ENCODE peak calls at places on chromosome 14, in four cellular contexts. P is OCI-LY7, D is SK-N-SH, N is hepatocyte. G is an unnamed sample.

GRCh38 chr14:93002851-93003298 is 79.9 kb downstream of the CHGA start:
- DNase-seq in P (no peak), N (no peak), D (no peak), G (no peak)

GRCh38 chr14:104395941-104396681 is 183.5 kb upstream of the C14orf180 start:
- DNase-seq in P (peak), D (no peak), N (no peak), G (no peak)

GRCh38 chr14:92687681-92688433 is 60.6 kb downstream of the LGMN start:
- DNase-seq in D (peak), P (no peak), N (peak), G (peak)

GRCh38 chr14:83905157-83905556 is 1624.8 kb upstream of the FLRT2 start:
- DNase-seq in N (no peak), P (no peak), D (no peak), G (no peak)

GRCh38 chr14:90060965-90061848 is 587 bp upstream of the KCNK13 start:
- DNase-seq in D (peak), N (no peak), P (no peak), G (peak)

GRCh38 chr14:82270286-82270685 is 736.6 kb upstream of the SEL1L start:
- DNase-seq in D (no peak), N (no peak), P (no peak), G (no peak)

GRCh38 chr14:76876076-76876475 is 49.9 kb downstream of the LRRC74A start:
- DNase-seq in D (peak), N (peak), P (peak), G (peak)

GRCh38 chr14:104865631-104866441 is 768 bp downstream of the CEP170B start:
- DNase-seq in P (no peak), D (peak), N (peak), G (peak)

GRCh38 chr14:42624980-42625761 is 1018.5 kb downstream of the LRFN5 start:
- DNase-seq in D (no peak), N (no peak), P (no peak), G (no peak)

GRCh38 chr14:93128785-93129459 is 13.2 kb upstream of the ITPK1 start:
- DNase-seq in N (no peak), P (no peak), D (no peak), G (no peak)

GRCh38 chr14:21072102-21072501 is 2.0 kb downstream of the ARHGEF40 start:
- DNase-seq in N (peak), D (peak), P (no peak), G (no peak)

GRCh38 chr14:53551862-53552261 is 398.7 kb upstream of the DDHD1 start:
- DNase-seq in P (no peak), D (no peak), N (no peak), G (no peak)

GRCh38 chr14:57182760-57183503 is 85.8 kb downstream of the EXOC5 start:
- DNase-seq in N (peak), D (peak), P (peak), G (peak)

GRCh38 chr14:98816718-98817117 is 455.3 kb downstream of the BCL11B start:
- DNase-seq in P (no peak), N (no peak), D (no peak), G (no peak)

GRCh38 chr14:104356738-104357688 is 218.6 kb downstream of the KIF26A start:
- DNase-seq in P (no peak), N (no peak), D (peak), G (no peak)

GRCh38 chr14:94173885-94174621 is at the start of gene PPP4R4:
- DNase-seq in D (peak), P (peak), N (peak), G (peak)

GRCh38 chr14:104559043-104559768 is 20.4 kb upstream of the C14orf180 start:
- DNase-seq in P (no peak), N (no peak), D (no peak), G (no peak)

GRCh38 chr14:74503256-74503972 is 9.8 kb downstream of the ISCA2 start:
- DNase-seq in D (no peak), P (no peak), N (no peak), G (no peak)

GRCh38 chr14:100372357-100373048 is 49.4 kb downstream of the SLC25A47 start:
- DNase-seq in D (no peak), P (no peak), N (no peak), G (peak)

GRCh38 chr14:96895658-96896271 is 98.6 kb downstream of the VRK1 start:
- DNase-seq in N (no peak), D (no peak), P (no peak), G (no peak)

GRCh38 chr14:24381363-24382102 is 13.5 kb downstream of the NFATC4 start:
- DNase-seq in D (no peak), N (no peak), P (no peak), G (no peak)

GRCh38 chr14:95318399-95318834 is 1.3 kb downstream of the CLMN start:
- DNase-seq in N (peak), P (peak), D (no peak), G (no peak)

GRCh38 chr14:98138666-98139065 is 1133.3 kb downstream of the BCL11B start:
- DNase-seq in D (peak), P (peak), N (peak), G (peak)

GRCh38 chr14:77903233-77903632 is 103.3 kb downstream of the ADCK1 start:
- DNase-seq in P (no peak), N (no peak), D (no peak), G (no peak)

GRCh38 chr14:30330452-30330851 is 228.5 kb upstream of the G2E3 start:
- DNase-seq in N (no peak), P (peak), D (peak), G (no peak)

GRCh38 chr14:101964297-101965144 is at the start of gene DYNC1H1:
- DNase-seq in D (peak), P (peak), N (peak), G (peak)

GRCh38 chr14:81427348-81428058 is 27.4 kb upstream of the STON2 start:
- DNase-seq in N (no peak), D (peak), P (no peak), G (peak)

GRCh38 chr14:105532735-105533141 is 6.4 kb downstream of the TMEM121 start:
- DNase-seq in D (peak), P (peak), N (peak), G (peak)

GRCh38 chr14:62546862-62547474 is 498.3 kb downstream of the KCNH5 start:
- DNase-seq in D (no peak), P (no peak), N (no peak), G (no peak)

GRCh38 chr14:103518416-103519042 is 4.1 kb downstream of the CKB start:
- DNase-seq in D (peak), N (peak), P (peak), G (peak)

GRCh38 chr14:99548285-99548684 is 55.7 kb downstream of the CCDC85C start:
- DNase-seq in N (no peak), D (no peak), P (no peak), G (no peak)

GRCh38 chr14:64948612-64949210 is 6.2 kb upstream of the GPX2 start:
- DNase-seq in D (no peak), N (no peak), P (no peak), G (no peak)

GRCh38 chr14:64947710-64948611 is 5.4 kb upstream of the GPX2 start:
- DNase-seq in D (no peak), N (peak), P (no peak), G (no peak)

GRCh38 chr14:64944861-64945260 is 2.3 kb upstream of the GPX2 start:
- DNase-seq in P (no peak), N (no peak), D (no peak), G (no peak)

GRCh38 chr14:64945431-64945830 is 2.9 kb upstream of the GPX2 start:
- DNase-seq in P (no peak), D (no peak), N (no peak), G (no peak)

DNA sequence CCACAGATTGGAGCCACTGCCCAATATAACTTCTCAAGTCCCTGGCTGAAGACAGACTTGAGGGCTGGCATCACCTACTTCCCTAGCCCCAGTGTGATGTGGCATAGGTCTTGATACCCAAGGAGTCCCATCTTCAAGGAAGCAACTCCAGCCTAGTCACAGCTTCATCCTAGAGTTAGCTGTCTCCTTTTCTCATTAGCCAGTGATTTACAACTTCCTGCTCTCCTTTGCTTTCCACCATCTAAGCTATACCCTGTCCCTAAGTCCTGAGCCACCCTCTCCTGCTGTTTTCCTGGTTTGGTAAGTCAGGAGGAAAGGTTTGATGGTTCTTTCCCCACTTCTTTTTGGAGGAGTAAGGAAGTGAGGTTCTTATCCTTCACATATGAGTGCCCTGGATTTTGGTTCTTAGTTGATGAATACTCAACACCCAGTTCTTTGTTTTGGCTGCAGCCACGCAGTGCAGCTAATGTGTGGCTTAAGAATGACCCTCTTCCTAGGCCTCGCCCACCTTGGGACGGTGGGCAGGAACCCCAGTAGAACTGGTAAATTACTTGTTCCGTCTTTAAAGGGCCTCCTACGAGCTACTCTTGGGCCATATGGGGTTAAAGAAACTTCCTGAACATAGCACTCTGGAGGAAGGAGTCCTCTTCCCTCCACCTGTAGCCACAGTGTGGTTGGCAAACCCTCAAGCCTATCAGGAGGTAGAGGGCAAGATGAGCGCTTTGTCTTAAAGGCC is 3.9 kb upstream of the GPX2 start:
- DNase-seq in D (no peak), P (no peak), N (no peak), G (no peak)
- H3K4me2 ChIP-seq in D (no peak), P (no peak), N (no peak), G (no peak)

DNA sequence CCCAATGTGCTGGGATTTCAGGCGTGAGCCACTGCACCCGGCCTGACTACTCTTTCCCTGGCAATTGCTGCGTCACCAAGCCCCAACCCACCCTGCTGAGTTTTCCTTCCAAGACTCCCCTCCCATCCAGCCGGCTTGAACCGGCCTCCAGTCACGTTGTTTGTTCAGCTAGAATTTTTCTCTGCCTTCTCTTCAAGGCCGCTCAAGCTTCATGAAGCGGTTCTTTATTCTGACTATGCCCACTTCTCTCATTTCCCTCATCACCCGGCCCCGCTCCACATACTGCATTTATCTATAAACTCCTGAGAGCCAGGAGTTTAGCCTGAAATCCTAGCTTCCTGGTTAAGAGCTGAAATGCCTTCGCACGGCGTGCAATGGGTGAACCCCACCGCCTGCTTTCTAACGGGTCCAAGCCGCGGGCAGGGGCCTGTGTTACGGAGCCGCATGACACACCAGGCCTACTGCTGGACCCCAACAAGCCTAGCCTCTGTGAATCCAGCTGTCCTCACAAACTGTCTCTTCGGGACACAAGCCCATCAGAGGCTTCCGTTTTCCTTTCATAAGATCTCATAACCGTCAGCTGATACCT is 999 bp upstream of the DCAF4 start:
- DNase-seq in N (no peak), P (no peak), D (no peak), G (no peak)
- H3K27ac ChIP-seq in N (peak), P (no peak), D (no peak), G (no peak)

GRCh38 chr14:68790656-68791077 is 2.2 kb downstream of the ZFP36L1 start:
- DNase-seq in N (no peak), P (peak), D (no peak), G (no peak)
- TF ChIP-seq EZH2phosphoT487 in N (no peak), P (no peak), D (no peak), G (no peak)

GRCh38 chr14:33457617-33458016 is 493.3 kb downstream of the EGLN3 start:
- DNase-seq in P (no peak), D (no peak), N (no peak), G (no peak)
- H3K4me2 ChIP-seq in P (no peak), D (no peak), N (no peak), G (no peak)

GRCh38 chr14:50039734-50040400 is 76.5 kb downstream of the VCPKMT start:
- DNase-seq in N (peak), D (no peak), P (no peak), G (no peak)
- H3K27ac ChIP-seq in N (peak), D (peak), P (no peak), G (no peak)

DNA sequence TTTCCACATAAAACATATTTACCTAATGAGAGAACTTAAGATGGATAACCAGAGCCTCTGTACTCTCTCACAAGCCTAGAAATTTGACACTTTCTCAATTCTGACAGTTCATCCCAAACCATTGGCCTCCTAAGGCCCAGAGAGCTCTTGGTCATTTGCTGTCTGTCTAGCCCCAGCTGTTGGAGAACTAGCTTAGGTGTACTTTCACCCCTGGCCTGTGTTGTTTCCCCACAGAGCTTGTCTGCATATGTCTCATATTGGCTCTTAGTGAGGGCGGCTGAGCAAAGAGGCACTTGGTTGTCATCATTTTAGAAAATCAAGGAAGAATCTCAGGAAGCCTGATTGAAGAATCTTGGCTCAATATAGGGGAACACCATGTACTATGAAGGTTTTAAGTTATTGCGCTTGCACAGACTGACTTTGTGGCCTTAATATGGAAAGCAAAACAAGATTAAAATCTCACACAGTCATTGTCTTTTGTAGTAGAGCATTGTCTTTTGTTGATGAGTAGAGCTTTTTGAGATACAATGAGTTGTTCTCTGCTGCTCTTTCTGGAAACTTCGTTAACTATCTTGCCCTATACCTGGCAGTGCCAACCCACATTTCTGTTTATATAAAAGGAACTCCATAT is 324.6 kb downstream of the RAD51B start:
- DNase-seq in P (no peak), D (no peak), N (peak), G (no peak)
- TF ChIP-seq EZH2phosphoT487 in P (no peak), D (no peak), N (no peak), G (no peak)

GRCh38 chr14:91067186-91067585 is 6.7 kb upstream of the RPS6KA5 start:
- DNase-seq in P (peak), D (no peak), N (no peak), G (no peak)
- H3K4me2 ChIP-seq in P (no peak), D (no peak), N (no peak), G (no peak)

GRCh38 chr14:75833326-75834020 is 148.3 kb downstream of the TGFB3 start:
- DNase-seq in N (no peak), P (no peak), D (no peak), G (no peak)
- H3K27ac ChIP-seq in N (peak), P (no peak), D (no peak), G (no peak)

G was measured in neural progenitor cell.